ENCODE peak calls at places on chromosomes 7 and 10, in five cellular contexts. V is GM12891, U is spleen, N is H1, A is GM23338. C is an unnamed sample.

GRCh38 chr7:12475362-12476063 is 71.8 kb upstream of the VWDE start:
- DNase-seq in V (no peak), U (no peak), N (no peak), A (peak), C (no peak)

GRCh38 chr7:106064836-106065559 is 47.1 kb downstream of the SYPL1 start:
- DNase-seq in V (no peak), U (peak), N (no peak), A (no peak), C (peak)

GRCh38 chr10:26437637-26438461 is at the start of gene APBB1IP:
- DNase-seq in V (no peak), U (peak), N (no peak), A (peak), C (peak)

GRCh38 chr10:103932996-103933395 is 15.0 kb upstream of the STN1 start:
- DNase-seq in V (no peak), U (no peak), N (no peak), A (no peak), C (no peak)

GRCh38 chr10:14691359-14691758 is 83.3 kb downstream of the FAM107B start:
- DNase-seq in V (no peak), U (no peak), N (no peak), A (no peak), C (peak)

GRCh38 chr10:74502963-74503608 is 323.3 kb upstream of the KAT6B start:
- DNase-seq in V (no peak), U (no peak), N (no peak), A (no peak), C (no peak)

GRCh38 chr10:6164271-6165095 is 38.2 kb upstream of the PFKFB3 start:
- DNase-seq in V (no peak), U (no peak), N (no peak), A (no peak), C (no peak)

GRCh38 chr7:34309116-34309515 is 348.9 kb upstream of the NPSR1 start:
- DNase-seq in V (no peak), U (no peak), N (no peak), A (peak), C (no peak)

GRCh38 chr10:130511801-130512200 is 375.6 kb downstream of the GLRX3 start:
- DNase-seq in V (no peak), U (no peak), N (no peak), A (no peak), C (no peak)

GRCh38 chr7:325051-325798 is 35.3 kb downstream of the FOXL3 start:
- DNase-seq in V (no peak), U (peak), N (no peak), A (no peak), C (no peak)

GRCh38 chr7:82750007-82750406 is 306.4 kb upstream of the CACNA2D1 start:
- DNase-seq in V (no peak), U (no peak), N (no peak), A (no peak), C (no peak)

GRCh38 chr10:3287566-3288445 is 115.2 kb upstream of the PITRM1 start:
- DNase-seq in V (no peak), U (no peak), N (no peak), A (peak), C (peak)

GRCh38 chr7:28479507-28479947 is 67.2 kb downstream of the CREB5 start:
- DNase-seq in V (no peak), U (no peak), N (no peak), A (no peak), C (no peak)

GRCh38 chr10:131979821-131980270 is 1.9 kb downstream of the BNIP3 start:
- DNase-seq in V (no peak), U (peak), N (no peak), A (no peak), C (no peak)
- TF ChIP-seq POLR2AphosphoS5 in V (no peak), U (peak), N (no peak), A (no peak), C (no peak)

GRCh38 chr10:119211176-119211575 is 3.8 kb downstream of the GRK5 start:
- DNase-seq in V (no peak), U (no peak), N (no peak), A (no peak), C (no peak)
- TF ChIP-seq POLR2AphosphoS5 in V (no peak), U (no peak), N (no peak), A (no peak), C (no peak)

DNA sequence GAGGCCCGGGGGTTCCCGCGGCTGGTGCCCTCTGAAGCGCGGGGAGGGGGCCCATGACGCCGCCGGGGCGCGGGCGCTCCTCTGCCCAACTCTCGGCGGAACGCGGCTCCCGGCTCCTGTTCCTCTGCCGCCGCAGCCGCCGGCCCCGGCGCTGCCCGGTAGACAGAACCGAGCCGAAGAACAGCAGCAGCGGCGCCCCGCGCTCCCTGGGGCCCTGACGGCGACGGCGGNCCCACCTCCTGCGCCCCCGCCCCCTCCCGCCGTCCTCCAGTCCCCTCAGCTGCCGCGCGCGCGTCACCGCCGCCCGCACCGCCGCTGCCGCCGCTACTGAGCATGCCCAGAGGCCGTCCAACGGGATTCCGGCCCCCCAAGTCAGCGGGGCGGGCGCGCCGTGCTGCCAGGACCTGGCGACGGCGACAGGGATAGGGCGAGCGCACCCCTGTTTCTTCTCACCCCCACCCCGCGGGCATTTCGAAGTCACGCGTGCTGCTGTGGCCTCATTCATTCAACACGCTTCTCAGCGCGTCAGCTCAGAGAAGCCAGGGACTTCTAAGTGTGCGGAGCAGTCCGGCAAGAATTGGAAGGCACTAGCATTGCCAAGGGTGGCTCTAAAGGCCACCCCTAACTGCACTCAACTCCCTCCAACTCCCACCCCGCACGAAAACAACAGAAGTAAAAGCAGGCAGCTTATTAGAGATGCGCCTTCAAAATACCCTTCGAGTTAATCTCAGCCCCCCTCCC is at the start of gene IPMK:
- DNase-seq in V (peak), U (peak), N (peak), A (peak), C (peak)
- TF ChIP-seq POLR2AphosphoS5 in V (peak), U (peak), N (no peak), A (peak), C (peak)

GRCh38 chr7:16989883-16990413 is 108.2 kb upstream of the AGR3 start:
- DNase-seq in V (no peak), U (no peak), N (no peak), A (no peak), C (peak)
- TF ChIP-seq POLR2AphosphoS5 in V (no peak), U (no peak), N (no peak), A (no peak), C (peak)

GRCh38 chr7:111561659-111561908 is 708 bp downstream of the IMMP2L start:
- DNase-seq in V (no peak), U (no peak), N (no peak), A (no peak), C (no peak)

GRCh38 chr7:111564078-111564477 is 1.8 kb upstream of the IMMP2L start:
- DNase-seq in V (no peak), U (no peak), N (no peak), A (no peak), C (no peak)

GRCh38 chr7:111559665-111560064 is 2.6 kb downstream of the IMMP2L start:
- DNase-seq in V (no peak), U (no peak), N (no peak), A (no peak), C (no peak)

GRCh38 chr7:111560773-111561658 is 1.3 kb downstream of the IMMP2L start:
- DNase-seq in V (no peak), U (no peak), N (no peak), A (peak), C (no peak)

DNA sequence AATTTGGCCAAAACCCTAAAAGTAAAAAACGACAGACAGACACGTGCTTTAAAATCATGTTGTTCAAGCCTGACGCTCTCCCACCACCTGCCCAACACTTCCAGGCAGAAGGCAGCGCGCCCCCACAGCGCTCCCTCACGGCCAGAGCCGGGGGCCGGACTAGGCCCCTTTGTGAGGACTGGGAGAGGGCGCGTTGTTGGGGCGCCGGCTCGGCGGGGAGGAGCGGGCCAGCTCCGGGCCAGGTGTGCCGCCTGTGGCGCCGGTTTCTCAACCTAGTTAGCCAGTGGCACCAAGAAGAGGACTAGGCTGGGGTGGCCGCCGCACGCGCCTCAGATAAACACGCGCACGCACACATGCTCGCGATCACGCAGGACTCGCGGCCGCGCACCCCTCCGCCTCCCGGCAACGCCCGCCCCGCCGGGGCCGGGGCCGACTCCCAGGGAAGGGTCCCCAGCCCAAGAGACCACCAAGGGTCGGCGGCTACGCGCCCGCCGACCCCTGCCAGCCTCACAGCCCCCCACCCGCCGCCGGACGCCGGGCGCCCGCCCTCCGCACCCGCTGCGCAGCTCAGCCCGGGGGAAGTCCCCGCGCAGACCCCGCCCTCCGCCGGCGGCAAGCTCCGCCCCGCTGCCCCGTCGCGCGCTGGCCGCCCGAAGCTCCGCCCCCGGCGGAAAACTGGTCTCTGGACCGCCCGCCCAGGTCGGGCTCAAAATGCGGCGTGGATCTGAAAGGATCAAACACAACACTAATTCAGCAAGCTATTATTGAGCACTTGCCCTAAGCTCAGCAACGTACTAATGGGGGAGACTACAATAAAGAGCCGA is at the start of gene IMMP2L:
- DNase-seq in V (peak), U (peak), N (peak), A (peak), C (peak)
- TF ChIP-seq POLR2AphosphoS5 in V (no peak), U (peak), N (peak), A (peak), C (peak)

DNA sequence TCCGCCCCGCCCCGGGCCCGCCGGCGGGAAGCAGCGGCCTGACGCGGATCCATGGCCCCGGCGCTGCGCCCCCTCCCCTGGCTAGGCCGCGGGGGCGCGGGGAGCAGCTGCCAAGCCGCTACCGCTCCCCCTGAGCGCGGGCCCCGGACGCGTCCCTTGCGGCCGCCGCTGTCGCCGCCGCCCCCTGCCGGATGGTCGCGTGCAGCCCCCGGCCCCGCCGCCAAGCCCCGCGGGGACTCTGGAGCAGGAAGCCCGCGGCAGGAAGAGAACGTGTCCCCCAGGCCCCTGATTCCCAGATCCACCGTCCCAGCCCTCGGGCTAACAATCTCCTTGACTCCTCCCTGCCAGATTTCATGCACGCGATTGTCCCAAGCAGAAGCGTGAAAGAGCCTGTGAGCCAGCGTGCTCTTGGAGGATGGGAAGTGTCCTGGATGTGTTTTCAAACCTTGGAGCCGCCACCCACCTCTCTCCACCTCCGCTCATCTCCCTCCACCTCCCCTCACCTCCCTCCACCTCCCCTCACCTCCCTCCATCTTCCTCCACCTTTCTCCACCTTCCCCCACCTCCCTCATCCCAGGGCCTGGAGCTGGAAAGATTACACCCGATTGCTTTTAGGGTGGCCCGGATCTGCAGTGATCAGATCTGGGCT is 419 bp upstream of the PRTFDC1 start:
- DNase-seq in V (peak), U (peak), N (no peak), A (peak), C (peak)
- TF ChIP-seq POLR2AphosphoS5 in V (no peak), U (no peak), N (peak), A (peak), C (no peak)